ENCODE peak calls at places on chromosomes 6 and 20, in four cellular contexts. One of them, this sample, is unnamed.

GRCh38 chr6:30067460-30068139 is 602 bp downstream of the PPP1R11 start:
- DNase-seq in stimulated activated effector memory CD8-positive, alpha-beta T cell treated with anti-CD3 and anti-CD28 coated beads, Interleukin-12 subunit alpha, Interleukin-12 subunit beta, amount 100 ng/mL, for 72 hours: peak
- DNase-seq in cardiac fibroblast: no peak
- DNase-seq in GM10248: no peak
- DNase-seq in this sample: peak

GRCh38 chr6:317068-317451 is 24.8 kb downstream of the DUSP22 start:
- DNase-seq in stimulated activated effector memory CD8-positive, alpha-beta T cell treated with anti-CD3 and anti-CD28 coated beads, Interleukin-12 subunit alpha, Interleukin-12 subunit beta, amount 100 ng/mL, for 72 hours: no peak
- DNase-seq in cardiac fibroblast: no peak
- DNase-seq in GM10248: no peak
- DNase-seq in this sample: no peak

GRCh38 chr6:53044071-53044470 is 21.1 kb upstream of the FBXO9 start:
- DNase-seq in stimulated activated effector memory CD8-positive, alpha-beta T cell treated with anti-CD3 and anti-CD28 coated beads, Interleukin-12 subunit alpha, Interleukin-12 subunit beta, amount 100 ng/mL, for 72 hours: no peak
- DNase-seq in cardiac fibroblast: peak
- DNase-seq in GM10248: no peak
- DNase-seq in this sample: peak

GRCh38 chr20:25356294-25356933 is 34.2 kb downstream of the ABHD12 start:
- DNase-seq in cardiac fibroblast: no peak
- DNase-seq in stimulated activated effector memory CD8-positive, alpha-beta T cell treated with anti-CD3 and anti-CD28 coated beads, Interleukin-12 subunit alpha, Interleukin-12 subunit beta, amount 100 ng/mL, for 72 hours: no peak
- DNase-seq in GM10248: no peak
- DNase-seq in this sample: no peak

GRCh38 chr6:28880894-28881780 is 42.6 kb downstream of the TRIM27 start:
- DNase-seq in cardiac fibroblast: peak
- DNase-seq in GM10248: peak
- DNase-seq in stimulated activated effector memory CD8-positive, alpha-beta T cell treated with anti-CD3 and anti-CD28 coated beads, Interleukin-12 subunit alpha, Interleukin-12 subunit beta, amount 100 ng/mL, for 72 hours: peak
- DNase-seq in this sample: peak

GRCh38 chr6:7021306-7021705 is 86.5 kb upstream of the RREB1 start:
- DNase-seq in stimulated activated effector memory CD8-positive, alpha-beta T cell treated with anti-CD3 and anti-CD28 coated beads, Interleukin-12 subunit alpha, Interleukin-12 subunit beta, amount 100 ng/mL, for 72 hours: no peak
- DNase-seq in cardiac fibroblast: no peak
- DNase-seq in GM10248: no peak
- DNase-seq in this sample: no peak

GRCh38 chr20:17281478-17281877 is 54.6 kb downstream of the PCSK2 start:
- DNase-seq in GM10248: no peak
- DNase-seq in stimulated activated effector memory CD8-positive, alpha-beta T cell treated with anti-CD3 and anti-CD28 coated beads, Interleukin-12 subunit alpha, Interleukin-12 subunit beta, amount 100 ng/mL, for 72 hours: no peak
- DNase-seq in cardiac fibroblast: no peak
- DNase-seq in this sample: peak

GRCh38 chr6:158021814-158022748 is 40.4 kb downstream of the SYNJ2 start:
- DNase-seq in cardiac fibroblast: no peak
- DNase-seq in GM10248: no peak
- DNase-seq in stimulated activated effector memory CD8-positive, alpha-beta T cell treated with anti-CD3 and anti-CD28 coated beads, Interleukin-12 subunit alpha, Interleukin-12 subunit beta, amount 100 ng/mL, for 72 hours: no peak
- DNase-seq in this sample: no peak

GRCh38 chr6:1418471-1419191 is 29.3 kb downstream of the FOXF2 start:
- DNase-seq in stimulated activated effector memory CD8-positive, alpha-beta T cell treated with anti-CD3 and anti-CD28 coated beads, Interleukin-12 subunit alpha, Interleukin-12 subunit beta, amount 100 ng/mL, for 72 hours: no peak
- DNase-seq in cardiac fibroblast: no peak
- DNase-seq in GM10248: no peak
- DNase-seq in this sample: no peak

GRCh38 chr20:32456869-32457421 is 98.8 kb downstream of the ASXL1 start:
- DNase-seq in cardiac fibroblast: peak
- DNase-seq in GM10248: peak
- DNase-seq in stimulated activated effector memory CD8-positive, alpha-beta T cell treated with anti-CD3 and anti-CD28 coated beads, Interleukin-12 subunit alpha, Interleukin-12 subunit beta, amount 100 ng/mL, for 72 hours: no peak
- DNase-seq in this sample: peak

GRCh38 chr6:159817951-159818739 is 18.1 kb downstream of the PNLDC1 start:
- DNase-seq in stimulated activated effector memory CD8-positive, alpha-beta T cell treated with anti-CD3 and anti-CD28 coated beads, Interleukin-12 subunit alpha, Interleukin-12 subunit beta, amount 100 ng/mL, for 72 hours: no peak
- DNase-seq in GM10248: no peak
- DNase-seq in cardiac fibroblast: no peak
- DNase-seq in this sample: no peak

GRCh38 chr6:111715321-111715720 is 109.6 kb upstream of the TRAF3IP2 start:
- DNase-seq in cardiac fibroblast: no peak
- DNase-seq in stimulated activated effector memory CD8-positive, alpha-beta T cell treated with anti-CD3 and anti-CD28 coated beads, Interleukin-12 subunit alpha, Interleukin-12 subunit beta, amount 100 ng/mL, for 72 hours: no peak
- DNase-seq in GM10248: no peak
- DNase-seq in this sample: peak

GRCh38 chr6:66948106-66948505 is 1241.1 kb upstream of the EYS start:
- DNase-seq in stimulated activated effector memory CD8-positive, alpha-beta T cell treated with anti-CD3 and anti-CD28 coated beads, Interleukin-12 subunit alpha, Interleukin-12 subunit beta, amount 100 ng/mL, for 72 hours: no peak
- DNase-seq in cardiac fibroblast: peak
- DNase-seq in GM10248: no peak
- DNase-seq in this sample: no peak